ENCODE peak calls at places on chromosomes 16 and 17, in seven cellular contexts. X is CD4-positive, alpha-beta T cell; K is thoracic aorta; U is HFF-Myc; P is A673; C is RWPE1; L is prostate gland. F is an unnamed sample.

GRCh38 chr17:48409607-48410006 is 20.4 kb downstream of the SKAP1 start:
- DNase-seq in U (no peak), K (no peak), P (no peak), L (no peak), C (no peak), X (no peak), F (no peak)

GRCh38 chr17:79220201-79220714 is 145.6 kb downstream of the ENGASE start:
- DNase-seq in L (no peak), K (no peak), X (no peak), P (no peak), C (no peak), U (no peak), F (no peak)

GRCh38 chr16:58419241-58420012 is 27.2 kb downstream of the GINS3 start:
- DNase-seq in K (no peak), U (no peak), X (no peak), L (no peak), C (no peak), P (no peak), F (no peak)

GRCh38 chr17:19762515-19762961 is 14.4 kb upstream of the ALDH3A1 start:
- DNase-seq in C (peak; percentile 52), U (peak; percentile 32), P (peak; percentile 76), K (peak; percentile 36), L (peak; percentile 38), X (peak; percentile 58), F (peak; percentile 84)

GRCh38 chr16:80719573-80719972 is 84.8 kb downstream of the CDYL2 start:
- DNase-seq in C (no peak), U (no peak), P (no peak), L (no peak), X (peak; percentile 10), K (no peak), F (peak; percentile 11)

GRCh38 chr17:8913091-8913490 is 45.6 kb upstream of the PIK3R6 start:
- DNase-seq in L (no peak), C (no peak), X (no peak), P (no peak), U (no peak), K (no peak), F (no peak)

GRCh38 chr16:24972608-24973220 is 42.5 kb downstream of the ARHGAP17 start:
- DNase-seq in P (no peak), C (no peak), K (no peak), U (no peak), X (no peak), L (no peak), F (no peak)

GRCh38 chr17:13931111-13931526 is 138.2 kb upstream of the COX10 start:
- DNase-seq in U (peak; percentile 59), K (no peak), P (no peak), C (no peak), L (peak; percentile 27), X (no peak), F (peak; percentile 78)

GRCh38 chr17:79741751-79742588 is 11.2 kb downstream of the ENPP7 start:
- DNase-seq in K (no peak), P (peak; percentile 83), C (peak; percentile 70), U (no peak), L (peak; percentile 62), X (peak; percentile 68), F (peak; percentile 88)

GRCh38 chr17:2171725-2172446 is 117.0 kb downstream of the HIC1 start:
- DNase-seq in C (no peak), K (peak; percentile 54), X (no peak), L (peak; percentile 84), U (no peak), P (no peak), F (no peak)

GRCh38 chr17:28712037-28712704 is 483 bp upstream of the PROCA1 start:
- DNase-seq in U (no peak), P (no peak), X (peak; percentile 48), C (no peak), K (no peak), L (no peak), F (peak; percentile 85)

GRCh38 chr16:75288596-75289120 is 37.2 kb upstream of the BCAR1 start:
- DNase-seq in C (no peak), L (no peak), P (no peak), X (peak; percentile 38), K (no peak), U (no peak), F (no peak)

GRCh38 chr17:27631409-27631755 is 394 bp downstream of the LGALS9 start:
- DNase-seq in X (no peak), U (no peak), L (no peak), P (no peak), C (no peak), K (no peak), F (peak; percentile 59)

GRCh38 chr16:85302018-85302847 is 190.0 kb upstream of the CIBAR2 start:
- DNase-seq in U (no peak), P (peak; percentile 31), L (no peak), C (peak; percentile 18), K (no peak), X (no peak), F (no peak)

GRCh38 chr17:80596760-80597608 is 52.3 kb downstream of the RPTOR start:
- DNase-seq in K (no peak), C (peak; percentile 83), P (no peak), L (no peak), X (no peak), U (no peak), F (no peak)

GRCh38 chr16:17343028-17343427 is 127.7 kb downstream of the XYLT1 start:
- DNase-seq in K (no peak), X (no peak), U (no peak), C (no peak), L (no peak), P (no peak), F (no peak)

GRCh38 chr17:75481194-75482059 is 25.0 kb downstream of the TMEM94 start:
- DNase-seq in L (no peak), X (no peak), K (no peak), C (no peak), P (no peak), U (no peak), F (no peak)

GRCh38 chr17:75152971-75153853 is 1.1 kb downstream of the JPT1 start:
- DNase-seq in U (no peak), P (peak; percentile 64), K (no peak), C (peak; percentile 63), L (peak; percentile 26), X (no peak), F (peak; percentile 20)

GRCh38 chr17:37717627-37718382 is 27.1 kb downstream of the HNF1B start:
- DNase-seq in L (no peak), X (no peak), K (no peak), U (no peak), C (no peak), P (no peak), F (no peak)

GRCh38 chr17:83084621-83085056 is 5.2 kb downstream of the METRNL start:
- DNase-seq in L (no peak), U (no peak), X (no peak), K (no peak), P (no peak), C (no peak), F (no peak)

GRCh38 chr16:57094911-57095310 is 2.5 kb downstream of the CPNE2 start:
- DNase-seq in X (no peak), P (no peak), K (no peak), U (no peak), L (no peak), C (no peak), F (no peak)

GRCh38 chr16:21659124-21659523 is 4.6 kb upstream of the OTOA start:
- DNase-seq in U (no peak), L (no peak), C (no peak), P (no peak), X (no peak), K (no peak), F (no peak)

GRCh38 chr16:70276392-70276791 is 12.9 kb downstream of the AARS1 start:
- DNase-seq in X (no peak), K (no peak), U (no peak), P (no peak), C (no peak), L (no peak), F (no peak)

GRCh38 chr16:57797526-57798266 is 4.6 kb downstream of the KIFC3 start:
- DNase-seq in P (peak; percentile 38), K (no peak), C (peak; percentile 70), L (peak; percentile 72), X (no peak), U (no peak), F (no peak)

GRCh38 chr17:21295036-21295952 is 10.8 kb downstream of the MAP2K3 start:
- DNase-seq in C (no peak), U (no peak), X (no peak), L (no peak), P (no peak), K (no peak), F (no peak)

GRCh38 chr17:81523139-81524062 is 4.8 kb upstream of the FSCN2 start:
- DNase-seq in K (no peak), L (no peak), X (no peak), U (no peak), P (peak; percentile 53), C (peak; percentile 28), F (no peak)

GRCh38 chr16:58907297-58907696 is 173.2 kb upstream of the GOT2 start:
- DNase-seq in L (no peak), C (no peak), X (no peak), U (no peak), K (no peak), P (no peak), F (no peak)

GRCh38 chr16:78584991-78585390 is 485.5 kb downstream of the WWOX start:
- DNase-seq in K (no peak), L (no peak), P (no peak), X (no peak), C (no peak), U (no peak), F (no peak)

GRCh38 chr17:17435323-17435722 is 41.5 kb upstream of the MED9 start:
- DNase-seq in C (no peak), L (no peak), X (no peak), P (no peak), U (peak; percentile 72), K (no peak), F (no peak)

GRCh38 chr16:88634994-88635670 is 3.2 kb upstream of the IL17C start:
- DNase-seq in K (no peak), L (no peak), C (no peak), P (no peak), U (no peak), X (no peak), F (no peak)
- TF ChIP-seq CTCF in K (no peak), L (no peak), C (no peak), P (no peak), U (peak; percentile 13), X (no peak), F (no peak)

GRCh38 chr17:50585346-50585745 is 24.8 kb downstream of the CACNA1G start:
- DNase-seq in K (no peak), L (no peak), X (no peak), C (no peak), P (no peak), U (no peak), F (no peak)
- TF ChIP-seq CTCF in K (no peak), L (no peak), X (no peak), C (no peak), P (no peak), U (no peak), F (no peak)

GRCh38 chr16:1379863-1380174 is 28.1 kb downstream of the GNPTG start:
- DNase-seq in X (no peak), L (no peak), P (no peak), K (no peak), U (no peak), C (no peak), F (no peak)
- TF ChIP-seq CTCF in X (no peak), L (no peak), P (peak; percentile 21), K (no peak), U (no peak), C (no peak), F (no peak)

DNA sequence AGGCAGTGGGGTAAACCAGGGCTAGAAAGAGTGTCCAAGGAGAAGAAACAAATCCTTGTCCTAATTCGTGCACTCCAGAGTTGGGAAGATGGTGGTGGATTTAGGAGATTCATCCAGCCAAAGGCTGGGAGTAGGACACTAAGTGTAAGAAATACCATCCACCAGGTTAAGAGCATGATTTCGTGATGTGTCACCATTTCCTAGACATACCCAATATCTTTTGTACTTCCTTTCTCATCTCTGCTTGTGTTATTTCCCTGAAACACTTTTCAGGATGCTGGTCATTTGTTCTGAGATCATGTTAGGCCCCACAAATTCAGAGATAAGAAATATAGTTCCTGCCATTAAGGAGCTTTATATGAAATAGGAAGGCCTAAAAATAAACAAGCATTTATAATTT is 106.3 kb upstream of the HLF start:
- DNase-seq in L (no peak), P (no peak), K (no peak), X (no peak), C (no peak), U (no peak), F (no peak)
- TF ChIP-seq CTCF in L (no peak), P (no peak), K (no peak), X (no peak), C (no peak), U (no peak), F (no peak)